ENCODE peak calls at places on chromosomes 7 and 10, in six cellular contexts. A, D, L, U, B and M are unnamed samples. For H3K36me3, the result is how much of the 10 kb centered on the place peaks cover.

GRCh38 chr7:143889068-143889467 is 12.9 kb downstream of the TCAF1 start:
- DNase-seq in A (no peak), D (no peak), L (no peak), U (no peak), B (no peak), M (no peak)

GRCh38 chr10:22505923-22506685 is 160.8 kb downstream of the SPAG6 start:
- DNase-seq in A (no peak), D (peak), L (no peak), U (no peak), B (no peak), M (peak)

GRCh38 chr10:112650588-112651030 is 203.6 kb downstream of the VTI1A start:
- DNase-seq in A (no peak), D (peak), L (no peak), U (no peak), B (no peak), M (no peak)

GRCh38 chr7:73308074-73308664 is 457 bp downstream of the NSUN5 start:
- DNase-seq in A (no peak), D (peak), L (no peak), U (no peak), B (no peak), M (peak)

GRCh38 chr10:72242675-72243074 is 26.6 kb upstream of the ASCC1 start:
- DNase-seq in A (no peak), D (no peak), L (peak), U (no peak), B (no peak), M (no peak)

GRCh38 chr10:57320416-57320815 is 947.3 kb downstream of the IPMK start:
- DNase-seq in A (no peak), D (no peak), L (no peak), U (no peak), B (no peak), M (no peak)

GRCh38 chr10:128080231-128080630 is 46.0 kb downstream of the MKI67 start:
- DNase-seq in A (no peak), D (no peak), L (no peak), U (no peak), B (no peak), M (no peak)

GRCh38 chr10:52578871-52579405 is 193.6 kb downstream of the MBL2 start:
- DNase-seq in A (no peak), D (no peak), L (no peak), U (no peak), B (no peak), M (no peak)

GRCh38 chr10:114917927-114918672 is 19.9 kb upstream of the TRUB1 start:
- DNase-seq in A (no peak), D (peak), L (no peak), U (no peak), B (no peak), M (no peak)

GRCh38 chr10:94065344-94065743 is 71.6 kb downstream of the PLCE1 start:
- DNase-seq in A (no peak), D (no peak), L (no peak), U (no peak), B (no peak), M (peak)

GRCh38 chr7:41584746-41585145 is 118.1 kb downstream of the INHBA start:
- DNase-seq in A (no peak), D (peak), L (no peak), U (no peak), B (no peak), M (no peak)

GRCh38 chr7:20352573-20353304 is 22.0 kb downstream of the ITGB8 start:
- DNase-seq in A (no peak), D (peak), L (no peak), U (no peak), B (no peak), M (no peak)

GRCh38 chr7:7190142-7190541 is 7.8 kb downstream of the C1GALT1 start:
- DNase-seq in A (peak), D (no peak), L (no peak), U (peak), B (no peak), M (no peak)

GRCh38 chr7:17651926-17652385 is 288.3 kb downstream of the SNX13 start:
- DNase-seq in A (no peak), D (peak), L (peak), U (no peak), B (no peak), M (no peak)

GRCh38 chr10:122232781-122233180 is 38.3 kb upstream of the BTBD16 start:
- DNase-seq in A (no peak), D (no peak), L (no peak), U (no peak), B (no peak), M (no peak)

GRCh38 chr7:139526578-139527544 is 3.4 kb downstream of the CLEC2L start:
- DNase-seq in A (no peak), D (no peak), L (no peak), U (no peak), B (no peak), M (no peak)

GRCh38 chr7:132575987-132576722 is at the start of gene PLXNA4:
- DNase-seq in A (peak), D (no peak), L (peak), U (no peak), B (no peak), M (no peak)

GRCh38 chr10:35194906-35195305 is 68.3 kb downstream of the CREM start:
- DNase-seq in A (no peak), D (peak), L (no peak), U (peak), B (peak), M (no peak)

GRCh38 chr10:35188954-35189353 is 62.3 kb downstream of the CREM start:
- DNase-seq in A (no peak), D (no peak), L (no peak), U (no peak), B (no peak), M (no peak)

GRCh38 chr10:35194471-35194870 is 67.8 kb downstream of the CREM start:
- DNase-seq in A (no peak), D (no peak), L (no peak), U (no peak), B (no peak), M (no peak)

GRCh38 chr10:35192645-35193249 is 66.1 kb downstream of the CREM start:
- DNase-seq in A (no peak), D (no peak), L (no peak), U (no peak), B (no peak), M (no peak)

GRCh38 chr10:35191523-35191922 is 64.9 kb downstream of the CREM start:
- DNase-seq in A (no peak), D (no peak), L (no peak), U (no peak), B (no peak), M (no peak)
- H3K27ac ChIP-seq in A (peak), D (no peak), L (no peak), U (peak), B (no peak), M (no peak)

DNA sequence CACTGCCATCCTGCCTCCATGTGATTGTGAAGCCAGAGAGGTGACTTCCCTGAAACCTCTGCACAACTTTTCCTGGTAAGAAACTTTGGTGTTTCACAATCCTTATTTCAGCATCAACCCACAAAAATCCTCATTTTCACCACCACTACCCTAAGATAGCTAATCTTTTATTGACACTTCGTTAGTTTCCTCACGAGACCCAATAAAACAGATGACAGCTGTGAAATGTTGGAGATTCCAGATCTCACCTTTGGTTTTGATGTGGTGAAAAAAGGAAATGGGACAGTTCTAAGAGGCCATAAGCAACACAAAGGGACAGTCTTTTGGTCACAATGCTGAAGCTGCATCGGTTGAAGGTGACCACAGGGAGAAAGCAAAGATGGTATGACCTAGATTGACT is 60.0 kb upstream of the TM9SF3 start:
- DNase-seq in A (no peak), D (no peak), L (no peak), U (no peak), B (no peak), M (no peak)
- H3K36me3 ChIP-seq in A (under half), D (under half), L (under half), U (under half), B (under half), M (under half)

GRCh38 chr7:30727061-30727945 is 24.6 kb upstream of the INMT start:
- DNase-seq in A (no peak), D (no peak), L (no peak), U (no peak), B (peak), M (peak)
- H3K4me3 ChIP-seq in A (no peak), D (no peak), L (no peak), U (no peak), B (peak), M (no peak)

GRCh38 chr7:117230276-117231046 is 92.4 kb downstream of the WNT2 start:
- DNase-seq in A (no peak), D (no peak), L (no peak), U (no peak), B (no peak), M (no peak)
- H3K27ac ChIP-seq in A (peak), D (no peak), L (no peak), U (no peak), B (no peak), M (no peak)